ENCODE peak calls at places on chromosomes 13 and 19, in five cellular contexts. L, U, F, J and T are unnamed samples.

GRCh38 chr19:42657551-42657950 is 62.8 kb upstream of the CEACAM8 start:
- DNase-seq in J (no peak), U (no peak), F (no peak), L (no peak), T (no peak)

GRCh38 chr13:30587231-30587630 is 30.5 kb upstream of the USPL1 start:
- DNase-seq in U (no peak), J (no peak), L (no peak), F (no peak), T (no peak)

GRCh38 chr19:39996811-39997594 is at the start of gene ZNF546:
- DNase-seq in L (peak), F (peak), U (peak), J (peak), T (peak)

GRCh38 chr13:23383151-23383550 is 50.4 kb downstream of the SACS start:
- DNase-seq in L (no peak), U (no peak), F (no peak), J (no peak), T (no peak)

GRCh38 chr19:46975918-46976782 is 43.5 kb upstream of the NPAS1 start:
- DNase-seq in J (peak), F (peak), L (peak), U (peak), T (peak)

GRCh38 chr19:13946414-13946813 is 5.9 kb upstream of the DCAF15 start:
- DNase-seq in J (no peak), U (no peak), F (no peak), L (no peak), T (no peak)

GRCh38 chr13:114134111-114134943 is 1.9 kb upstream of the RASA3 start:
- DNase-seq in U (peak), L (no peak), J (no peak), F (peak), T (no peak)

GRCh38 chr19:40623403-40624239 is 22.5 kb downstream of the LTBP4 start:
- DNase-seq in U (peak), L (no peak), J (no peak), F (peak), T (no peak)

GRCh38 chr13:76976488-76976887 is 15.4 kb upstream of the CLN5 start:
- DNase-seq in U (no peak), J (no peak), L (peak), F (no peak), T (no peak)

GRCh38 chr13:93502071-93502470 is 275.5 kb downstream of the GPC6 start:
- DNase-seq in F (no peak), U (no peak), J (no peak), L (no peak), T (no peak)

GRCh38 chr13:32408999-32409313 is 19.0 kb downstream of the N4BP2L1 start:
- DNase-seq in F (no peak), J (no peak), U (no peak), L (no peak), T (no peak)

GRCh38 chr19:51339687-51340656 is 2.0 kb downstream of the VSIG10L start:
- DNase-seq in J (peak), F (peak), L (peak), U (peak), T (peak)

GRCh38 chr13:28636677-28637317 is 22.1 kb upstream of the POMP start:
- DNase-seq in J (no peak), L (peak), U (peak), F (peak), T (no peak)

GRCh38 chr19:7505682-7506384 is 10.1 kb upstream of the ZNF358 start:
- DNase-seq in U (peak), L (no peak), J (no peak), F (no peak), T (no peak)

GRCh38 chr19:19209372-19209771 is 2.4 kb upstream of the NCAN start:
- DNase-seq in U (no peak), J (no peak), L (no peak), F (no peak), T (no peak)

GRCh38 chr13:80337011-80337688 is 3.8 kb downstream of the SPRY2 start:
- DNase-seq in F (no peak), L (no peak), U (peak), J (peak), T (no peak)

GRCh38 chr19:41306394-41306793 is 3.6 kb upstream of the CCDC97 start:
- DNase-seq in F (no peak), L (no peak), J (no peak), U (peak), T (no peak)

GRCh38 chr13:48975101-48975925 is at the start of gene FNDC3A:
- DNase-seq in F (peak), U (peak), J (peak), L (peak), T (no peak)

GRCh38 chr13:80952158-80952557 is 611.2 kb upstream of the SPRY2 start:
- DNase-seq in U (no peak), F (no peak), J (no peak), L (no peak), T (no peak)

GRCh38 chr13:113934576-113934975 is 39.3 kb downstream of the C13orf46 start:
- DNase-seq in F (peak), J (no peak), U (no peak), L (no peak), T (no peak)

GRCh38 chr13:113856716-113857065 is 7.2 kb downstream of the GAS6 start:
- DNase-seq in J (no peak), F (no peak), U (peak), L (peak), T (no peak)

GRCh38 chr13:87677043-87677333 is 5.8 kb downstream of the SLITRK5 start:
- DNase-seq in J (no peak), U (no peak), F (no peak), L (no peak), T (no peak)

GRCh38 chr19:42274065-42274682 is 5.1 kb downstream of the CIC start:
- DNase-seq in U (no peak), J (no peak), L (no peak), F (no peak), T (no peak)

GRCh38 chr19:13057744-13058143 is 44.9 kb downstream of the LYL1 start:
- DNase-seq in F (no peak), U (no peak), J (no peak), L (no peak), T (no peak)

DNA sequence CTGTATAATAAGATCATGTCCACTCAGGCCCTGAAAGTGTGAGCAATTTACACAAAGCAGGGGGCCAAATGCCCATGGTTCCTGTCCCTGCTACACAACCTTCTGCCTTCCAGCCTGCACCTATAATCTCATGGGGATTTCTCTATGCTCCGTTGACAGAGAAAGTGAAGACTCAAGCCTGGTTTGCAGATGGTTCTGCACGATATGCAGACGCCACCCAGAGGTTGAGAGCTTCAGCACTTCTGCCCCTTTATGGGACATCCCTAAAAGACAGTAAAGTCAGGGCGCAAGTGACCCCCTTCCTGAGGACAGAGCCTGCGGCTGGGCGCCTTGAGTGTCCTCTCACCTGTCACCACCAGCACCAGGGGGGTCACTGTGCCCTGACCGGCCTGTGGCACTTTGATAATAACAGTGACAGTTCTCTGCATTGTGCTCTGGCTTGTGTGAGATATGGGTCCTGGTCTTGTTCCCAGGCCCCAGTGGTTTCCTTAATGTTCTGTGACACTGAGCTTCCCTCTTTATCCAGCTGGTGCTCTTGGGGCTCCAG is 15.1 kb downstream of the LILRA5 start:
- DNase-seq in L (no peak), U (no peak), J (no peak), F (no peak), T (no peak)
- TF ChIP-seq CTCF in L (no peak), U (no peak), J (no peak), F (no peak), T (no peak)

GRCh38 chr19:33876192-33876591 is 79.5 kb downstream of the KCTD15 start:
- DNase-seq in U (no peak), J (no peak), F (no peak), L (no peak), T (no peak)

GRCh38 chr19:33868821-33869412 is 72.2 kb downstream of the KCTD15 start:
- DNase-seq in F (no peak), L (no peak), U (no peak), J (peak), T (no peak)

GRCh38 chr19:33868076-33868735 is 71.5 kb downstream of the KCTD15 start:
- DNase-seq in L (no peak), U (no peak), F (no peak), J (no peak), T (no peak)

GRCh38 chr19:33872445-33873320 is 76.0 kb downstream of the KCTD15 start:
- DNase-seq in U (no peak), L (no peak), J (no peak), F (no peak), T (no peak)

GRCh38 chr19:33871605-33872004 is 74.9 kb downstream of the KCTD15 start:
- DNase-seq in F (no peak), U (no peak), L (no peak), J (no peak), T (no peak)
- H3K4me3 ChIP-seq in F (no peak), U (no peak), L (no peak), J (no peak), T (no peak)

DNA sequence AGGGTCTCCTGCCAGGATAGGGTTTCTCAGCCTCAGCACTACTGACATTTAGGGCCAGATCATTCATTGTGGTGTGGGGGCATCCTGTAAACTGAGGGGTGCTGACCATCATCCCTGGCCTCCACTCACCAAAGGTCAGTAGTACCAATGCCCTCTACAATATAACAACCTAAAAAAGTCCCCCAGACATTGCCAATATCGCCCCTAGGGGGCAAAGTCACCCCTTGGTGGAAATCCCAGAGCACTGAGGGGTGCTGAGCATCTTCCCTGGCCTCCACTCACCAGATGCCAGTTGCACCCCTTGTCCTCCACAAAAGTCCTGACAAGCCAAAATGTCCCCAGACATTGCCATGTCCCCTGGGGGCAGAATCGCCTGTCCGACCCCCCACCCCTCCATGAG is 21.6 kb downstream of the CPAMD8 start:
- DNase-seq in U (no peak), J (no peak), L (no peak), F (no peak), T (no peak)
- TF ChIP-seq CTCF in U (no peak), J (no peak), L (peak), F (no peak), T (no peak)

GRCh38 chr19:48329167-48329891 is 4.0 kb downstream of the EMP3 start:
- DNase-seq in U (no peak), J (no peak), L (no peak), F (peak), T (no peak)
- H3K4me3 ChIP-seq in U (no peak), J (peak), L (no peak), F (no peak), T (no peak)